ENCODE peak calls at places on chromosomes 7 and 10, in seven cellular contexts. H is Kasumi-1; F is stimulated activated CD4-positive, alpha-beta T cell treated with anti-CD3 and anti-CD28 coated beads, TNF-alpha, amount 100 ng/mL, for 1 hour; I is NCI-H1417; W is cardiac muscle cell; N is T-cell; M is lung. Z is an unnamed sample.

GRCh38 chr7:109901916-109902315 is 1189.0 kb upstream of the LRRN3 start:
- DNase-seq in H (no peak), F (no peak), I (no peak), W (no peak), N (no peak), M (no peak), Z (no peak)

GRCh38 chr7:25192043-25192442 is 36.2 kb downstream of the NPVF start:
- DNase-seq in N (no peak), H (no peak), I (no peak), W (no peak), F (no peak), M (no peak), Z (no peak)

GRCh38 chr10:64396105-64396504 is 874.9 kb downstream of the REEP3 start:
- DNase-seq in N (no peak), H (no peak), I (no peak), F (no peak), W (peak), M (no peak), Z (no peak)

GRCh38 chr10:86862373-86862772 is 95.0 kb downstream of the MMRN2 start:
- DNase-seq in M (no peak), N (no peak), H (no peak), F (no peak), W (no peak), I (no peak), Z (no peak)

GRCh38 chr10:108578258-108578657 is 1345.1 kb downstream of the XPNPEP1 start:
- DNase-seq in I (no peak), W (no peak), N (no peak), F (no peak), H (no peak), M (no peak), Z (no peak)

GRCh38 chr10:124156524-124157225 is 63.3 kb upstream of the CHST15 start:
- DNase-seq in N (no peak), I (no peak), M (no peak), F (no peak), H (no peak), W (peak), Z (no peak)

GRCh38 chr7:7002416-7003062 is 176.5 kb upstream of the CCZ1B start:
- DNase-seq in I (peak), W (no peak), M (no peak), N (no peak), F (no peak), H (no peak), Z (no peak)

GRCh38 chr10:100978121-100978895 is 9.0 kb downstream of the MRPL43 start:
- DNase-seq in I (no peak), H (no peak), F (no peak), M (peak), N (no peak), W (no peak), Z (no peak)

GRCh38 chr10:131062621-131063260 is 248.8 kb downstream of the TCERG1L start:
- DNase-seq in M (no peak), F (no peak), H (no peak), I (no peak), N (no peak), W (no peak), Z (no peak)

GRCh38 chr7:11237742-11238141 is 264.1 kb downstream of the PHF14 start:
- DNase-seq in H (no peak), N (no peak), W (no peak), I (peak), F (no peak), M (no peak), Z (no peak)

GRCh38 chr10:58817499-58817898 is 304.8 kb downstream of the BICC1 start:
- DNase-seq in I (peak), W (no peak), N (no peak), M (no peak), F (no peak), H (no peak), Z (no peak)

GRCh38 chr10:120736377-120736776 is 114.8 kb upstream of the WDR11 start:
- DNase-seq in H (no peak), W (no peak), N (no peak), M (no peak), I (no peak), F (no peak), Z (no peak)

GRCh38 chr10:14092749-14093148 is 238.0 kb downstream of the FRMD4A start:
- DNase-seq in H (no peak), M (no peak), W (no peak), I (no peak), N (no peak), F (no peak), Z (no peak)

GRCh38 chr10:48363617-48364355 is 57.3 kb downstream of the MAPK8 start:
- DNase-seq in N (peak), F (no peak), M (peak), W (peak), I (peak), H (peak), Z (no peak)

GRCh38 chr10:124339951-124340760 is 78.6 kb downstream of the OAT start:
- DNase-seq in M (no peak), F (no peak), W (peak), N (no peak), H (no peak), I (no peak), Z (no peak)

GRCh38 chr10:45000764-45001381 is at the start of gene ZNF22:
- DNase-seq in W (peak), N (peak), I (peak), F (peak), H (peak), M (peak), Z (peak)

GRCh38 chr10:93386496-93387369 is 95.4 kb downstream of the MYOF start:
- DNase-seq in I (no peak), N (no peak), M (no peak), W (peak), F (no peak), H (no peak), Z (no peak)

GRCh38 chr7:14504134-14504533 is 398.4 kb downstream of the DGKB start:
- DNase-seq in I (peak), F (no peak), W (no peak), H (no peak), M (no peak), N (no peak), Z (no peak)

GRCh38 chr7:42606217-42606905 is 305.5 kb downstream of the C7orf25 start:
- DNase-seq in W (no peak), N (no peak), I (no peak), H (no peak), M (no peak), F (no peak), Z (no peak)

GRCh38 chr7:36019966-36020365 is 133.1 kb upstream of the EEPD1 start:
- DNase-seq in W (no peak), I (no peak), N (no peak), F (no peak), H (no peak), M (no peak), Z (no peak)

GRCh38 chr10:15084502-15084922 is 4.1 kb downstream of the ACBD7 start:
- DNase-seq in N (no peak), M (peak), W (peak), F (no peak), I (no peak), H (no peak), Z (peak)

GRCh38 chr10:58209669-58210068 is 58.0 kb downstream of the IPMK start:
- DNase-seq in N (no peak), F (no peak), W (peak), H (no peak), M (no peak), I (no peak), Z (no peak)

GRCh38 chr10:47379901-47380300 is 4.2 kb downstream of the ZNF488 start:
- DNase-seq in H (no peak), M (peak), W (no peak), I (no peak), F (no peak), N (no peak), Z (no peak)

GRCh38 chr10:131846224-131847101 is 54.3 kb upstream of the PPP2R2D start:
- DNase-seq in W (no peak), I (peak), F (no peak), M (no peak), H (no peak), N (no peak), Z (no peak)

GRCh38 chr10:31037749-31038148 is 6.1 kb upstream of the ZNF438 start:
- DNase-seq in M (no peak), F (no peak), H (peak), N (no peak), W (no peak), I (no peak), Z (no peak)

GRCh38 chr10:35446439-35446838 is 110.1 kb downstream of the CCNY start:
- DNase-seq in F (no peak), H (peak), W (no peak), M (no peak), I (no peak), N (no peak), Z (no peak)

GRCh38 chr7:38563736-38564135 is 67.4 kb downstream of the AMPH start:
- DNase-seq in W (peak), N (no peak), M (no peak), I (no peak), F (no peak), H (no peak), Z (no peak)

GRCh38 chr10:124084693-124085092 is 8.7 kb downstream of the CHST15 start:
- DNase-seq in N (no peak), I (no peak), F (no peak), M (no peak), W (no peak), H (no peak), Z (no peak)